ENCODE peak calls at places on chromosomes 5 and 9, in four cellular contexts. One of them, this sample, is unnamed.

GRCh38 chr5:15222156-15222555 is 277.8 kb upstream of the FBXL7 start:
- DNase-seq in PC-3: no peak
- DNase-seq in GM12865: no peak
- DNase-seq in SK-N-SH: no peak
- DNase-seq in this sample: no peak

GRCh38 chr5:68932830-68933434 is 160.9 kb upstream of the SLC30A5 start:
- DNase-seq in PC-3: no peak
- DNase-seq in GM12865: peak; percentile 40
- DNase-seq in SK-N-SH: no peak
- DNase-seq in this sample: peak; percentile 25

GRCh38 chr9:93256878-93257807 is 73.2 kb downstream of the WNK2 start:
- DNase-seq in PC-3: peak; percentile 3
- DNase-seq in GM12865: no peak
- DNase-seq in SK-N-SH: peak; percentile 27
- DNase-seq in this sample: no peak

GRCh38 chr5:134127376-134127861 is 12.9 kb downstream of the TCF7 start:
- DNase-seq in PC-3: no peak
- DNase-seq in GM12865: peak; percentile 82
- DNase-seq in SK-N-SH: no peak
- DNase-seq in this sample: no peak

GRCh38 chr9:125949247-125949646 is 202.1 kb downstream of the PBX3 start:
- DNase-seq in PC-3: peak; percentile 76
- DNase-seq in GM12865: no peak
- DNase-seq in SK-N-SH: no peak
- DNase-seq in this sample: no peak

GRCh38 chr9:125133403-125134316 is 9.7 kb downstream of the SCAI start:
- DNase-seq in PC-3: peak; percentile 22
- DNase-seq in GM12865: no peak
- DNase-seq in SK-N-SH: no peak
- DNase-seq in this sample: no peak

GRCh38 chr9:27162045-27162444 is 53.0 kb downstream of the TEK start:
- DNase-seq in PC-3: no peak
- DNase-seq in GM12865: no peak
- DNase-seq in SK-N-SH: no peak
- DNase-seq in this sample: no peak

GRCh38 chr9:111294691-111295451 is 35.2 kb downstream of the OR2K2 start:
- DNase-seq in PC-3: no peak
- DNase-seq in GM12865: no peak
- DNase-seq in SK-N-SH: no peak
- DNase-seq in this sample: no peak

GRCh38 chr5:11520241-11520929 is 383.9 kb downstream of the CTNND2 start:
- DNase-seq in PC-3: no peak
- DNase-seq in GM12865: no peak
- DNase-seq in SK-N-SH: no peak
- DNase-seq in this sample: no peak

GRCh38 chr5:95917207-95917606 is 44.4 kb downstream of the ELL2 start:
- DNase-seq in PC-3: no peak
- DNase-seq in GM12865: no peak
- DNase-seq in SK-N-SH: no peak
- DNase-seq in this sample: no peak

GRCh38 chr9:136058801-136059302 is 36.2 kb downstream of the NACC2 start:
- DNase-seq in PC-3: no peak
- DNase-seq in GM12865: no peak
- DNase-seq in SK-N-SH: peak; percentile 39
- DNase-seq in this sample: no peak

GRCh38 chr5:125914471-125914870 is 508.7 kb upstream of the GRAMD2B start:
- DNase-seq in PC-3: peak; percentile 43
- DNase-seq in GM12865: no peak
- DNase-seq in SK-N-SH: no peak
- DNase-seq in this sample: no peak

GRCh38 chr5:143427122-143427735 is 23.7 kb upstream of the NR3C1 start:
- DNase-seq in PC-3: no peak
- DNase-seq in GM12865: peak; percentile 32
- DNase-seq in SK-N-SH: no peak
- DNase-seq in this sample: no peak

GRCh38 chr5:172902497-172903472 is 56.4 kb upstream of the RPL26L1 start:
- DNase-seq in PC-3: peak; percentile 73
- DNase-seq in GM12865: no peak
- DNase-seq in SK-N-SH: peak; percentile 72
- DNase-seq in this sample: peak; percentile 62

GRCh38 chr9:34098307-34098706 is 28.2 kb downstream of the DCAF12 start:
- DNase-seq in PC-3: no peak
- DNase-seq in GM12865: peak; percentile 46
- DNase-seq in SK-N-SH: no peak
- DNase-seq in this sample: no peak

GRCh38 chr9:100028201-100028784 is 70.5 kb downstream of the ERP44 start:
- DNase-seq in PC-3: peak; percentile 74
- DNase-seq in GM12865: peak; percentile 90
- DNase-seq in SK-N-SH: peak; percentile 65
- DNase-seq in this sample: peak; percentile 74

GRCh38 chr9:79572032-79572890 is 496 bp downstream of the TLE4 start:
- DNase-seq in PC-3: peak; percentile 39
- DNase-seq in GM12865: peak; percentile 61
- DNase-seq in SK-N-SH: peak; percentile 62
- DNase-seq in this sample: peak; percentile 76

GRCh38 chr5:115543931-115544370 is 624 bp downstream of the FEM1C start:
- DNase-seq in PC-3: peak; percentile 26
- DNase-seq in GM12865: peak; percentile 78
- DNase-seq in SK-N-SH: no peak
- DNase-seq in this sample: no peak

GRCh38 chr5:42940853-42941252 is 99.3 kb downstream of the ANXA2R start:
- DNase-seq in PC-3: peak; percentile 15
- DNase-seq in GM12865: no peak
- DNase-seq in SK-N-SH: no peak
- DNase-seq in this sample: no peak

GRCh38 chr9:134490446-134490845 is 151.2 kb upstream of the COL5A1 start:
- DNase-seq in PC-3: no peak
- DNase-seq in GM12865: no peak
- DNase-seq in SK-N-SH: no peak
- DNase-seq in this sample: no peak

GRCh38 chr9:134492281-134492691 is 149.3 kb upstream of the COL5A1 start:
- DNase-seq in PC-3: no peak
- DNase-seq in GM12865: no peak
- DNase-seq in SK-N-SH: peak; percentile 90
- DNase-seq in this sample: no peak

GRCh38 chr9:134491856-134492255 is 149.7 kb upstream of the COL5A1 start:
- DNase-seq in PC-3: no peak
- DNase-seq in GM12865: no peak
- DNase-seq in SK-N-SH: no peak
- DNase-seq in this sample: no peak

GRCh38 chr9:134492721-134493470 is 148.7 kb upstream of the COL5A1 start:
- DNase-seq in PC-3: no peak
- DNase-seq in GM12865: no peak
- DNase-seq in SK-N-SH: no peak
- DNase-seq in this sample: peak; percentile 53

DNA sequence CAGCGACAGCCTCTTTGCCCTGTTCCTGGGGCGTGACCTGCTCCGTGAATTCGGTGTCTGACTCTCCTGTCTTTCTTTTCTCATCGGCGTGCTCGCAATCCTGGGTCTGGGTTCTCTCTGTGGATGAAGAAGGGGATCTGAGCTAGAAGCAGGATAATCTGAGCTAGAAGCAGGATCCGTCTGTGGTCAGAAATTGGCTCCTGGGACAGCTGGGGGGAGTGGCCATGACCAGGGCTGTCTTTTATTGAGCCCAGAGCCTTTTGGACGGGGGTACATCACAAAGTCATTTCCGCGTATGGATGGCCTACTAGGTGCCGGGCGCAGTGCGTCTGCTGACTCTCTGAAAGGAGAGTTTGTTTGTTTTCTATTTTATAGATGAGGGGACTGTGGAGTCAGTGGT is 150.2 kb upstream of the COL5A1 start:
- DNase-seq in PC-3: no peak
- DNase-seq in GM12865: no peak
- DNase-seq in SK-N-SH: no peak
- DNase-seq in this sample: no peak
- TF ChIP-seq CTCF in PC-3: no peak
- TF ChIP-seq CTCF in GM12865: no peak
- TF ChIP-seq CTCF in SK-N-SH: no peak
- TF ChIP-seq CTCF in this sample: no peak

DNA sequence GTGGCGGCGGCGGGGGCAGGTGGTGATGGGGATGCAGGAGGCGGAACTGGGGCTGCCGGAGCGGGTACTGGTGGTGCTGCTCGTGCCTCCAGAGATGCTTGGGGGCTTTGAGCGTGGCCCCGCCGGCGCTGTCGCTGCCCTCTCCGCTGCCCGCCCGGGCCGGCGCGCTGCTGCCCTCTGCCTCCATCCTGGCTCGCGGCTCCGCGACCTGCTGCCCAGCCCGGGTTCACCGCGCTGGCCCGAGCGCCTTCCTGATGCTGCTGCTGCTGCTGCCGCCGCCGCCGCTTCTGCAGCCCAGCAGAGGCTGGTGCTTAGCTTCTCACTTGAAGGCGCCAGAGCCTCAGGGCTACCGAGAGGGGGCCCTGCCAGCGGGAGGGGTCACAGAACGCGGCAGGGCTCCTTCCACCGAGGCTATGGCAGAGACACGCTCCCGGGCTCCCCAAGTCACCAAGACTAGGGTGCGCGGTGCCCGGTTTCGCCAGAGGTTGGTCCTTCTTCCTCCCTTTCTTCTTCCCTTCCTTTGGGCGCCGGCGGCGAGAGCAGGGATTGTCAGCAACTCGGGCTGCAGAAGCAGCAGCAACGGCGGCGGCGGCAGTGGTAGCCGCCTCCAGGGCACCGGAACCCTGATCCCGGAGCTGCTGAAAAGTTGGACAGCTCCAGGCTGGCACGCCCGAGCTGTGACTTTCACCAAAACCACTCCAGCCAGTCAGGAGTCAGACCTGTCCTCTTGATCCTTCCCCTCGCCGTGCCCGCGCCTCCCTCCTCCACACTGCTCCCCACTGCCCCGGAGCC is at the start of gene PDE4D:
- DNase-seq in PC-3: peak; percentile 24
- DNase-seq in GM12865: peak; percentile 16
- DNase-seq in SK-N-SH: peak; percentile 83
- DNase-seq in this sample: peak; percentile 90
- TF ChIP-seq CTCF in PC-3: no peak
- TF ChIP-seq CTCF in GM12865: no peak
- TF ChIP-seq CTCF in SK-N-SH: peak; percentile 36
- TF ChIP-seq CTCF in this sample: no peak

GRCh38 chr5:80654054-80654390 is 430 bp upstream of the MSH3 start:
- DNase-seq in PC-3: peak; percentile 4
- DNase-seq in GM12865: peak; percentile 64
- DNase-seq in SK-N-SH: peak; percentile 56
- DNase-seq in this sample: no peak

GRCh38 chr5:80653497-80653896 is 955 bp upstream of the MSH3 start:
- DNase-seq in PC-3: no peak
- DNase-seq in GM12865: no peak
- DNase-seq in SK-N-SH: no peak
- DNase-seq in this sample: no peak

GRCh38 chr5:80656425-80656824 is 1.6 kb upstream of the DHFR start:
- DNase-seq in PC-3: no peak
- DNase-seq in GM12865: no peak
- DNase-seq in SK-N-SH: no peak
- DNase-seq in this sample: no peak

GRCh38 chr5:80655231-80655784 is 525 bp upstream of the DHFR start:
- DNase-seq in PC-3: peak; percentile 22
- DNase-seq in GM12865: peak; percentile 35
- DNase-seq in SK-N-SH: no peak
- DNase-seq in this sample: no peak

DNA sequence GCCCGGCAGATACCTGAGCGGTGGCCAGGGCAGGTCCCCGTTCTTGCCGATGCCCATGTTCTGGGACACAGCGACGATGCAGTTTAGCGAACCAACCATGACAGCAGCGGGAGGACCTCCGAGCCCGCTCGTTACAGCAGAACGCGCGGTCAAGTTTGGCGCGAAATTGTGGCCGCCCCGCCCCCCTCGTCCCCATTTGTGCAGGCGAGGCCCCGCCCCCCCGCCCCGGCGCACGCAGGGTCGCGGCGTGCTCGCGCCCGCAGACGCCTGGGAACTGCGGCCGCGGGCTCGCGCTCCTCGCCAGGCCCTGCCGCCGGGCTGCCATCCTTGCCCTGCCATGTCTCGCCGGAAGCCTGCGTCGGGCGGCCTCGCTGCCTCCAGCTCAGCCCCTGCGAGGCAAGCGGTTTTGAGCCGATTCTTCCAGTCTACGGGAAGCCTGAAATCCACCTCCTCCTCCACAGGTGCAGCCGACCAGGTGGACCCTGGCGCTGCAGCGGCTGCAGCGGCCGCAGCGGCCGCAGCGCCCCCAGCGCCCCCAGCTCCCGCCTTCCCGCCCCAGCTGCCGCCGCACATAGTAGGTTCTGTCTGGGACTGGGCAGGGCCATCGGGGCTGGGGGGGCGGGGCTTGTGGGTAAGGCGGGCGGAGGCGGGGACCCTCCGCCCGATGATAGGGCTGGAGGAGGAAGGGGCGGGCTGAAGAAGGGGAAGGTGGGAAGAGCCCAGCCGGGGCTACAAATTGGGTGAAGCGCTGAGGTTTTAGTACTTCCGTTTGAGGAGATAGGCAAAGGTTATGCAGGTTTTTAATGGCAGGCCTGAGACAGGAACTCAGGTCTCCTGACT is at the start of the genes DHFR and MSH3:
- DNase-seq in PC-3: peak; percentile 88
- DNase-seq in GM12865: peak; percentile 98
- DNase-seq in SK-N-SH: peak; percentile 96
- DNase-seq in this sample: peak; percentile 93
- TF ChIP-seq CTCF in PC-3: peak; percentile 30
- TF ChIP-seq CTCF in GM12865: peak; percentile 24
- TF ChIP-seq CTCF in SK-N-SH: peak; percentile 39
- TF ChIP-seq CTCF in this sample: no peak

GRCh38 chr5:141084487-141084989 is 9.9 kb upstream of the PCDHB2 start:
- DNase-seq in PC-3: peak; percentile 47
- DNase-seq in GM12865: peak; percentile 12
- DNase-seq in SK-N-SH: peak; percentile 77
- DNase-seq in this sample: peak; percentile 17
- TF ChIP-seq CTCF in PC-3: peak; percentile 58
- TF ChIP-seq CTCF in GM12865: no peak
- TF ChIP-seq CTCF in SK-N-SH: peak; percentile 75
- TF ChIP-seq CTCF in this sample: peak; percentile 13